ENCODE peak calls at places on chromosomes 11 and 22, in nine cellular contexts. P is pancreas; E is foreskin keratinocyte; Z is activated T-cell treated with anti-CD3 and anti-CD28 coated beads, Interleukin-2, amount 50 U/mL, for 4 hours; T is activated CD8-positive, alpha-beta T cell treated with anti-CD3 and anti-CD28 coated beads for 36 hours; D is aorta; C is WTC11; U is right cardiac atrium; A is upper lobe of right lung. G is an unnamed sample.

GRCh38 chr11:70073881-70074371 is 4.2 kb upstream of the ANO1 start:
- ATAC-seq in Z (no peak), T (peak), A (no peak), E (no peak), D (peak), P (no peak), U (peak), C (peak), G (peak)

GRCh38 chr11:4025957-4026324 is 68.7 kb upstream of the RRM1 start:
- ATAC-seq in T (no peak), U (peak), Z (no peak), D (peak), C (no peak), A (no peak), P (no peak), E (no peak), G (no peak)

GRCh38 chr11:415640-416041 is 842 bp upstream of the SIGIRR start:
- ATAC-seq in C (no peak), T (peak), Z (no peak), P (no peak), U (no peak), E (no peak), A (no peak), D (no peak), G (peak)

GRCh38 chr11:100866453-100866852 is 179.4 kb downstream of the ARHGAP42 start:
- ATAC-seq in E (peak), U (no peak), P (no peak), Z (no peak), D (no peak), A (no peak), C (no peak), T (peak), G (no peak)

GRCh38 chr11:6746626-6747025 is 25.1 kb downstream of the OR2AG2 start:
- ATAC-seq in P (no peak), Z (peak), U (no peak), E (no peak), C (no peak), A (peak), T (peak), D (no peak), G (no peak)

GRCh38 chr11:67373916-67374570 is 645 bp upstream of the CLCF1 start:
- ATAC-seq in U (peak), D (peak), P (peak), Z (peak), A (peak), E (peak), T (peak), C (peak), G (peak)

GRCh38 chr11:18223937-18224387 is 12.6 kb downstream of the SAA4 start:
- ATAC-seq in P (no peak), A (no peak), Z (no peak), T (no peak), C (no peak), U (no peak), E (no peak), D (no peak), G (no peak)

GRCh38 chr22:17820879-17821439 is 46.7 kb upstream of the BID start:
- ATAC-seq in D (no peak), U (no peak), C (no peak), E (no peak), A (no peak), T (peak), Z (no peak), P (no peak), G (no peak)

GRCh38 chr22:23752750-23753149 is 1.5 kb downstream of the VPREB3 start:
- ATAC-seq in E (no peak), Z (no peak), A (no peak), P (no peak), T (no peak), D (no peak), U (no peak), C (no peak), G (no peak)

GRCh38 chr11:18802381-18803257 is 11.0 kb upstream of the PTPN5 start:
- ATAC-seq in A (peak), Z (no peak), C (peak), D (no peak), P (peak), E (peak), T (peak), U (peak), G (no peak)

GRCh38 chr11:1998290-1998689 is 648 bp upstream of the H19 start:
- ATAC-seq in Z (no peak), P (no peak), D (peak), C (no peak), E (no peak), U (peak), A (peak), T (no peak), G (peak)

GRCh38 chr11:85137597-85137996 is 489.5 kb downstream of the DLG2 start:
- ATAC-seq in U (no peak), A (no peak), P (no peak), T (no peak), Z (no peak), C (no peak), E (no peak), D (no peak), G (no peak)

GRCh38 chr11:69280994-69281393 is 13.0 kb upstream of the MYEOV start:
- ATAC-seq in U (peak), Z (no peak), A (peak), P (peak), E (peak), D (no peak), C (no peak), T (no peak), G (peak)

GRCh38 chr11:71114124-71114851 is 138.1 kb downstream of the SHANK2 start:
- ATAC-seq in C (no peak), E (no peak), A (no peak), P (no peak), D (no peak), T (no peak), U (no peak), Z (no peak), G (no peak)

GRCh38 chr22:25054943-25055511 is 102.5 kb downstream of the KIAA1671 start:
- ATAC-seq in C (no peak), P (no peak), T (peak), D (no peak), Z (peak), A (no peak), U (peak), E (no peak), G (no peak)

GRCh38 chr22:22520020-22520656 is at the start of gene ZNF280A:
- ATAC-seq in E (no peak), D (no peak), Z (no peak), P (no peak), A (no peak), C (peak), T (no peak), U (no peak), G (no peak)

GRCh38 chr11:73359930-73360742 is 16.1 kb upstream of the RELT start:
- ATAC-seq in P (no peak), E (peak), T (peak), C (peak), U (no peak), Z (no peak), A (no peak), D (no peak), G (no peak)

GRCh38 chr11:23961503-23962338 is 535.1 kb upstream of the LUZP2 start:
- ATAC-seq in C (no peak), E (no peak), D (no peak), T (no peak), U (no peak), P (no peak), Z (no peak), A (no peak), G (no peak)

GRCh38 chr11:11284481-11284880 is 68.6 kb downstream of the CSNK2A3 start:
- ATAC-seq in P (peak), U (no peak), Z (no peak), T (no peak), E (no peak), A (peak), D (no peak), C (no peak), G (no peak)

GRCh38 chr22:50613291-50613981 is 12.8 kb downstream of the MAPK8IP2 start:
- ATAC-seq in Z (no peak), T (no peak), U (peak), C (peak), A (peak), D (no peak), P (peak), E (no peak), G (peak)

GRCh38 chr11:67076202-67076601 is 19.6 kb downstream of the RHOD start:
- ATAC-seq in A (no peak), D (no peak), U (no peak), P (peak), C (no peak), Z (no peak), T (no peak), E (no peak), G (no peak)

GRCh38 chr11:104051806-104052205 is 15.4 kb downstream of the DDI1 start:
- ATAC-seq in P (no peak), E (no peak), Z (no peak), D (no peak), A (no peak), U (no peak), C (no peak), T (no peak), G (no peak)

GRCh38 chr11:66639066-66639813 is 737 bp downstream of the RBM4 start:
- ATAC-seq in D (peak), T (no peak), A (no peak), U (peak), C (no peak), E (no peak), Z (peak), P (peak), G (no peak)

GRCh38 chr22:24305260-24305692 is 34.6 kb downstream of the SPECC1L start:
- ATAC-seq in T (peak), C (no peak), A (no peak), E (no peak), D (no peak), Z (peak), P (no peak), U (no peak), G (no peak)

GRCh38 chr11:33706546-33706945 is 5.9 kb upstream of the C11orf91 start:
- ATAC-seq in P (no peak), E (no peak), Z (no peak), U (no peak), C (no peak), T (no peak), A (no peak), D (no peak), G (no peak)

GRCh38 chr11:73359341-73359740 is 16.9 kb upstream of the RELT start:
- ATAC-seq in P (no peak), E (no peak), C (no peak), D (peak), T (no peak), A (no peak), U (peak), Z (no peak), G (no peak)

GRCh38 chr11:106761745-106762144 is 256.5 kb downstream of the GUCY1A2 start:
- ATAC-seq in A (no peak), Z (no peak), T (no peak), D (no peak), E (no peak), P (no peak), U (no peak), C (no peak), G (no peak)

GRCh38 chr11:35486446-35486845 is 39.0 kb downstream of the PAMR1 start:
- ATAC-seq in U (no peak), E (no peak), A (no peak), Z (no peak), T (no peak), P (no peak), D (no peak), C (no peak), G (no peak)

GRCh38 chr11:92826136-92826535 is 143.3 kb upstream of the MTNR1B start:
- ATAC-seq in A (no peak), U (no peak), C (no peak), Z (no peak), T (no peak), E (peak), D (no peak), P (no peak), G (no peak)

G was measured in esophagus mucosa.